ENCODE peak calls at places on chromosome 22, in six cellular contexts. E is HCT116; S is heart left ventricle; V is right atrium auricular region; T is effector memory CD4-positive, alpha-beta T cell; P is neural progenitor cell. Z is an unnamed sample.
A peak's percentile ranks its signal among the peaks of the same experiment; 100 is the strongest.

GRCh38 chr22:43356881-43357280 is 13.7 kb upstream of the SCUBE1 start:
- DNase-seq in S (no peak), T (no peak), V (no peak), P (no peak), E (no peak), Z (no peak)

GRCh38 chr22:44913198-44913983 is 96.4 kb downstream of the PHF21B start:
- DNase-seq in P (no peak), S (no peak), E (no peak), V (no peak), T (no peak), Z (no peak)

GRCh38 chr22:27752141-27752540 is 49.4 kb downstream of the MN1 start:
- DNase-seq in E (no peak), P (no peak), V (no peak), T (no peak), S (no peak), Z (no peak)

GRCh38 chr22:47411006-47411405 is 648.6 kb downstream of the TBC1D22A start:
- DNase-seq in S (no peak), E (no peak), T (no peak), P (no peak), V (no peak), Z (no peak)

GRCh38 chr22:30077279-30077678 is 3.0 kb upstream of the HORMAD2 start:
- DNase-seq in T (no peak), V (no peak), S (no peak), P (no peak), E (no peak), Z (no peak)

GRCh38 chr22:39277135-39277607 is 32.4 kb upstream of the PDGFB start:
- DNase-seq in P (no peak), S (no peak), T (no peak), E (no peak), V (no peak), Z (no peak)

GRCh38 chr22:38267086-38267485 is 5.7 kb downstream of the TMEM184B start:
- DNase-seq in E (no peak), P (no peak), S (peak; percentile 82), V (peak; percentile 83), T (peak; percentile 61), Z (no peak)

GRCh38 chr22:27810566-27810965 is 9.0 kb upstream of the MN1 start:
- DNase-seq in P (peak; percentile 42), V (peak; percentile 93), E (no peak), T (no peak), S (peak; percentile 60), Z (no peak)

GRCh38 chr22:39134366-39135091 is 18.0 kb downstream of the CBX7 start:
- DNase-seq in S (no peak), P (no peak), E (no peak), T (no peak), V (no peak), Z (no peak)

GRCh38 chr22:26561756-26562417 is 28.0 kb downstream of the TPST2 start:
- DNase-seq in S (peak; percentile 74), T (no peak), V (no peak), E (no peak), P (no peak), Z (no peak)

GRCh38 chr22:27378994-27379393 is 422.6 kb downstream of the MN1 start:
- DNase-seq in E (no peak), S (no peak), P (no peak), T (no peak), V (no peak), Z (no peak)

GRCh38 chr22:21611210-21611977 is 18.4 kb downstream of the YDJC start:
- DNase-seq in T (no peak), S (no peak), V (no peak), E (no peak), P (no peak), Z (no peak)

GRCh38 chr22:21612858-21613257 is 17.0 kb downstream of the YDJC start:
- DNase-seq in P (no peak), E (no peak), T (no peak), S (no peak), V (no peak), Z (no peak)

GRCh38 chr22:21613553-21614233 is 16.1 kb downstream of the YDJC start:
- DNase-seq in E (no peak), P (no peak), V (no peak), T (no peak), S (no peak), Z (no peak)

GRCh38 chr22:21621025-21621424 is 8.8 kb downstream of the YDJC start:
- DNase-seq in T (no peak), S (no peak), P (no peak), E (no peak), V (no peak), Z (no peak)

DNA sequence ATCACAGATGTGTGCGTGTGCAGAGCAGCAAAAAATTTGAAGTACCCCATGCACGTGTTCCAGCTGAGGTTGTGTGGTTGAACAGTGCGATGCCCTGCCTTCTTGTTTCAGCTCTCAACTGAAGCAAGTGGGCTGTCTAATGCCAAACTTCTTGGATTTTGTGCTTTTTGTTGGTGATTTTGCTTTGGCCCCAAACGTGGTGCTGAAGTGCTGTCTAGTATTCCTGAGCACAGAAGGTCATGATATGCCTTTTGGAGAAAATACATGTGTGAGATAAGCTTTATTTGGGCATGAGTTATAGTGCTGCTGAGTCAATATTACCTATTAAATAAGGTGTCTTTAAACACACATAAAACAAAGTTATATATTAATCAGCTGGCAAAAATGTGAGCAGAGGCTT is 14.1 kb downstream of the YDJC start:
- DNase-seq in S (no peak), T (no peak), V (no peak), P (no peak), E (no peak), Z (no peak)
- H3K27ac ChIP-seq in S (no peak overlapping the region), T (no peak overlapping the region), V (no peak overlapping the region), P (no peak overlapping the region), E (no peak overlapping the region), Z (no peak overlapping the region)

GRCh38 chr22:46145896-46146295 is 4.4 kb upstream of the PPARA start:
- DNase-seq in P (no peak), T (no peak), V (no peak), E (no peak), S (no peak), Z (no peak)

GRCh38 chr22:46145361-46145851 is 4.9 kb upstream of the PPARA start:
- DNase-seq in S (no peak), E (no peak), T (no peak), P (no peak), V (no peak), Z (no peak)

GRCh38 chr22:46147471-46148267 is 2.7 kb upstream of the PPARA start:
- DNase-seq in E (no peak), S (peak; percentile 72), V (no peak), T (no peak), P (no peak), Z (no peak)

GRCh38 chr22:46147061-46147460 is 3.3 kb upstream of the PPARA start:
- DNase-seq in T (no peak), P (no peak), E (no peak), S (no peak), V (no peak), Z (no peak)

GRCh38 chr22:46146329-46146728 is 4.0 kb upstream of the PPARA start:
- DNase-seq in S (no peak), V (no peak), P (no peak), T (no peak), E (no peak), Z (no peak)
- H3K27me3 ChIP-seq in S (no peaks in the 10 kb centered on the region), V (no peaks in the 10 kb centered on the region), P (peaks cover 53% of the 10 kb centered on the region), T (no peaks in the 10 kb centered on the region), E (no peaks in the 10 kb centered on the region), Z (peaks cover 15% of the 10 kb centered on the region)

GRCh38 chr22:25493794-25494193 is 70.7 kb upstream of the GRK3 start:
- DNase-seq in P (no peak), S (no peak), T (no peak), E (no peak), V (no peak), Z (no peak)
- H3K4me3 ChIP-seq in P (no peak overlapping the region), S (no peak overlapping the region), T (no peak overlapping the region), E (no peak overlapping the region), V (no peak overlapping the region), Z (no peak overlapping the region)

GRCh38 chr22:19884954-19885751 is 30.5 kb upstream of the GNB1L start:
- DNase-seq in P (no peak), S (no peak), V (no peak), T (no peak), E (no peak), Z (no peak)

GRCh38 chr22:19879996-19880785 is 25.5 kb upstream of the GNB1L start:
- DNase-seq in T (no peak), V (no peak), E (no peak), P (no peak), S (no peak), Z (no peak)

GRCh38 chr22:19880786-19881569 is 26.3 kb upstream of the GNB1L start:
- DNase-seq in S (peak; percentile 58), P (peak; percentile 96), E (peak; percentile 41), V (peak; percentile 72), T (no peak), Z (peak; percentile 94)

GRCh38 chr22:19884161-19884953 is 29.7 kb upstream of the GNB1L start:
- DNase-seq in E (no peak), P (no peak), S (no peak), V (no peak), T (no peak), Z (no peak)

DNA sequence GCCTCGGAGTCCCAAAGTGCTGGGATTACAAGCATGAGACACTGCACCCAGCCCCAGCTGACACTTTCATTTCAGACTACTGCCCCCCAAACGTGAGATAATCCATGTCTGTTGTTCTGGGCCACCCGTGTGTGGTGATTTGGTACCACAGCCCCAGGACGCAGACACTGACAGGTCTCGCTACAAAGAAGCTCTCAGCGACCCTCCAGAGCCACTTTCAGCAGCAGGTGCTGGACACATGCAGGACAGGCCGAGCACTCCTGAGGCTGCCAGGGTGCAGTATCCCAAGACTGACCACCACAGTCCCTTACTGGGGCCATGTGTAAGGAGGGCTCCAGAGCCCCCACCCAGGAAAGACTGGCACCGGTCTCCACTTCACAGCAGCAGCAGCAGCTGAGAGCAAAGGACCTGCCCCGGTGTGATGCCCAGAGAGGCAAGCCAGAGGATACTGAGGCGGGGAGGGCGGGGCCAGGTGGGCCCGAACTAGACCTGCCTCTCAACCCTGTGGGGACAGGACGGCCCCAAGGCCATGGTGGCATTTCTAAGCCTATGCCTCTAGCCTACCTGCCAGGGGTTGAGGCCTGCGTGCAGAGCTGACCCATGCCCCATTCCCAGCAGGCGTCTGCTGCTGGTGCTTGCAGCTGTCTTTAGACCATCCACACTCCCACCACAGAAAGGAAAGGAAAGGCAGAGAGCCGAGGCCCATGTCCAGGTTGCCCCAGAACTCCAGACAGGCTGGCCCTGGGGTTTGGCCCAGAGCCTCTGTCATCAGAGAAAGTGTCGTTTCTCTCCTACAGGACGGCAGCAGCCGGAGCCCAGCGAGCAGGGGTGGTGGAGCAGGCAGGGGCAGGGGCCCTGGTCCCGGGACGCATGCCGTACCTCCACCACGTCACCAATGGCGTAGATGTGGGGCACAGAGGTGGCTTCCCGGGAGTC is 28.0 kb upstream of the GNB1L start:
- DNase-seq in S (no peak), P (no peak), E (no peak), T (no peak), V (no peak), Z (no peak)
- H3K27ac ChIP-seq in S (no peak overlapping the region), P (no peak overlapping the region), E (no peak overlapping the region), T (no peak overlapping the region), V (no peak overlapping the region), Z (no peak overlapping the region)